ENCODE peak calls at places on chromosomes 4 and X, in eight cellular contexts. Q is foreskin fibroblast; R is ovary; U is hepatocyte; O is choroid plexus epithelial cell; C is breast epithelium; X is WERI-Rb-1; A is CD8-positive, alpha-beta T cell. B is an unnamed sample.

GRCh38 chrX:7068939-7069367 is 78.6 kb upstream of the STS start:
- DNase-seq in Q (no peak), R (no peak), U (no peak), O (peak; percentile 57), C (no peak), X (peak; percentile 41), A (no peak), B (no peak)

GRCh38 chr4:93648258-93648657 is 180.3 kb upstream of the ATOH1 start:
- DNase-seq in Q (no peak), R (no peak), U (no peak), O (no peak), C (no peak), X (no peak), A (no peak), B (no peak)

GRCh38 chrX:150899191-150899757 is 806 bp upstream of the CD99L2 start:
- DNase-seq in Q (peak; percentile 53), R (peak; percentile 33), U (peak; percentile 36), O (peak; percentile 28), C (no peak), X (peak; percentile 42), A (peak; percentile 8), B (peak; percentile 26)

GRCh38 chrX:9222299-9222698 is 188.4 kb upstream of the FAM9B start:
- DNase-seq in Q (no peak), R (no peak), U (no peak), O (no peak), C (no peak), X (no peak), A (no peak), B (no peak)

GRCh38 chr4:152289963-152290362 is 245.9 kb downstream of the FBXW7 start:
- DNase-seq in Q (no peak), R (no peak), U (no peak), O (no peak), C (no peak), X (no peak), A (no peak), B (no peak)

GRCh38 chr4:150235795-150236385 is 157.6 kb downstream of the DCLK2 start:
- DNase-seq in Q (peak; percentile 36), R (no peak), U (no peak), O (peak; percentile 80), C (no peak), X (no peak), A (no peak), B (no peak)

GRCh38 chrX:133415276-133416105 is at the start of gene GPC4:
- DNase-seq in Q (peak; percentile 65), R (peak; percentile 78), U (peak; percentile 67), O (peak; percentile 41), C (no peak), X (no peak), A (no peak), B (no peak)

GRCh38 chr4:785332-786073 is 40.4 kb downstream of the CPLX1 start:
- DNase-seq in Q (no peak), R (peak; percentile 50), U (no peak), O (no peak), C (no peak), X (no peak), A (no peak), B (no peak)

GRCh38 chr4:25977397-25978170 is 63.6 kb downstream of the SMIM20 start:
- DNase-seq in Q (no peak), R (no peak), U (no peak), O (no peak), C (no peak), X (no peak), A (no peak), B (no peak)

GRCh38 chrX:117808413-117808812 is 308.2 kb downstream of the KLHL13 start:
- DNase-seq in Q (no peak), R (no peak), U (no peak), O (no peak), C (no peak), X (no peak), A (no peak), B (no peak)

GRCh38 chr4:102625232-102625930 is 124.2 kb downstream of the NFKB1 start:
- DNase-seq in Q (peak; percentile 73), R (peak; percentile 35), U (peak; percentile 47), O (peak; percentile 81), C (no peak), X (peak; percentile 50), A (peak; percentile 42), B (no peak)
- TF ChIP-seq CTCF in Q (no peak), R (no peak), U (peak; percentile 32), O (peak; percentile 66), C (no peak), X (peak; percentile 48), A (peak; percentile 75), B (no peak)

DNA sequence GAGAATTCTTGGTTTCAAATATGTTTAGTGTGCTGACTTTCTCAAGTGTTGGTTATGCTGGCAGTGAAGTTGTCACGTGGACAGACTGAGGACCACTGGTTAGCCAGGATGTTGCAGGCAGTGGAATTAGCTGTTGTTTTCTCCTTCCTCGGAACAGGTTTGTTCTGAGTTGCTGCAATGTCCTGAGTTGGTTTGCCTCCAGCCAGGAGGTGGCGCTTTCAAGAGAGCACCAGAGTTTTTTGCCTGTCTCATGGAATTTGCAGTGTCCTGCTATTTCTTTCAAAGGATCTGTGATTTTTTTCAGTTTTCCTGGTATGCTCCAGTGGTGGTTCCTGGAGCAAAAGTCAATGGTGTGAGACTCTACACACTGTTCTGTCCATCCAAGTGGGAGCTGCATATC is 158.1 kb upstream of the CXorf66 start:
- DNase-seq in Q (no peak), R (no peak), U (no peak), O (peak; percentile 4), C (no peak), X (no peak), A (no peak), B (no peak)
- TF ChIP-seq CTCF in Q (no peak), R (no peak), U (peak; percentile 35), O (peak; percentile 31), C (no peak), X (peak; percentile 32), A (no peak), B (no peak)

DNA sequence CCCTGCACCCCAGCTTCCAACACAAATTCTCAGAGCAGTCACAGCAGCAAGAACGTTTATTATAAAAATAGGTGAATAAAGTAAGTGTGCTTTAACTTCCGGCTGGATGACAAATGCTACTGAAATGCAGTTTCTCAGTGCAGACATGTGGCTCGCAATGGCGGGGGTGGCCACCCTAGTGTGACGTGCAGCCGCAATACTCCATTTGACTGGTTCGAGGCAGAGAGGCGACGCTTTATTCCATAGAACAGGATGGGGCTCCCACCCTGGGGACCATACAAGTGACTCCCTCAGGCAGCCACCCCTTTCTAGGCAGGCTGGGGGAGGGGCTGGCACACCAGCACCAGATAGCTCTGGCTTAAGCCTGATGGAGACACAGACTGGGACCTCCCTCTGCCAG is 14.5 kb downstream of the TNIP2 start:
- DNase-seq in Q (peak; percentile 60), R (peak; percentile 17), U (no peak), O (peak; percentile 36), C (no peak), X (no peak), A (no peak), B (no peak)
- TF ChIP-seq CTCF in Q (no peak), R (no peak), U (no peak), O (no peak), C (no peak), X (no peak), A (no peak), B (no peak)

GRCh38 chr4:56260320-56260719 is 127.0 kb downstream of the AASDH start:
- DNase-seq in Q (no peak), R (no peak), U (no peak), O (no peak), C (no peak), X (no peak), A (no peak), B (no peak)

GRCh38 chr4:56259595-56259994 is 127.7 kb downstream of the AASDH start:
- DNase-seq in Q (no peak), R (no peak), U (no peak), O (no peak), C (no peak), X (no peak), A (no peak), B (no peak)

GRCh38 chr4:56252561-56253152 is 134.6 kb downstream of the AASDH start:
- DNase-seq in Q (no peak), R (no peak), U (peak; percentile 37), O (no peak), C (no peak), X (no peak), A (no peak), B (no peak)

GRCh38 chr4:56253631-56254241 is 133.6 kb downstream of the AASDH start:
- DNase-seq in Q (no peak), R (no peak), U (peak; percentile 50), O (no peak), C (no peak), X (no peak), A (no peak), B (no peak)

DNA sequence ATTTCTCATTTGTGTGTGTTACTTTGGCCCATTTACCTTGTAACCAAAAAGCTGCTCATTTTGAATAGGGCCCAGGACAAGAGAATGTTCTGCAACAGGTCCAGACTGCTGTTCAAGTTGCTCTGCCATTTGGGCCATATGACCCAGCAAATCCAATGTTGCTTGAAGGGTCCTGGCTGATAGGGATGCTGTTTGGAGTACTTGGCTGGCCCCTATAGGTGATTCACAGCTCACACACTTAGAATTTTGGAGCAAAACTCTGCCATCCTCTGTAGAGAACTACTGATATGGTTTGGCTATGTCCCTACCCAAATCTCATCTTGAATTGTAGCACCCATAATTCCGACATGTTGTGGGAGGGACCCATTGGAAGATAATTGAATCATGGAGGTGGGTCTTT is 131.5 kb downstream of the AASDH start:
- DNase-seq in Q (no peak), R (no peak), U (no peak), O (peak; percentile 17), C (no peak), X (no peak), A (no peak), B (no peak)
- TF ChIP-seq CTCF in Q (no peak), R (no peak), U (no peak), O (peak; percentile 36), C (no peak), X (peak; percentile 13), A (no peak), B (no peak)

DNA sequence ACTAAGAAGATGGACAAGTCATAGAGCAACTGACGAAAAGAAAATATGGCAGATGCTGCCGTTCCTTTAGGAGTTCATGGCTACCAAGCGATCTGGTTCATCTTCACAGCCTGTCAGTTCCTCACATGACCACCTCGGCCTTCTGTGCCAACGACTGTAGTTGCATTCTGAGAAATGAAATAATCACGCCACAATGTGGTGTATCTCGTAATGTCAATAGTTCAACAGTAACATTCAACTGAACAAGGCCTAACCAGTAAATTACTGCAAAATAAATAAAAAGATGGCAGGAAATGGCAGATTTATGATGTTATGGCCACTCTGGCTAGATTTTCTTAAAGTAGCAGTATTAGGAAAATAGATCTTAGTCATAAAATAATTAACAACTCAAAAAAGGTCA is 4.4 kb downstream of the GPRIN3 start:
- DNase-seq in Q (no peak), R (no peak), U (no peak), O (no peak), C (no peak), X (no peak), A (no peak), B (no peak)
- TF ChIP-seq CTCF in Q (no peak), R (no peak), U (no peak), O (no peak), C (no peak), X (no peak), A (no peak), B (no peak)